ENCODE peak calls at places on chromosomes 12 and 14, in four cellular contexts. Z, E, M and H are unnamed samples.

GRCh38 chr12:25959069-25959961 is 833 bp downstream of the RASSF8 start:
- DNase-seq in Z (peak; percentile 81), E (peak; percentile 85), M (peak; percentile 92), H (peak; percentile 91)

GRCh38 chr14:82067221-82067620 is 533.6 kb upstream of the SEL1L start:
- DNase-seq in Z (no peak), E (no peak), M (no peak), H (no peak)

GRCh38 chr14:59254911-59255545 is 66.6 kb downstream of the DAAM1 start:
- DNase-seq in Z (peak; percentile 15), E (no peak), M (peak; percentile 66), H (peak; percentile 50)

GRCh38 chr12:67091678-67092077 is 177.5 kb upstream of the CAND1 start:
- DNase-seq in Z (no peak), E (no peak), M (no peak), H (no peak)

GRCh38 chr12:82833461-82833860 is 146.8 kb downstream of the TMTC2 start:
- DNase-seq in Z (no peak), E (no peak), M (no peak), H (peak; percentile 21)

GRCh38 chr12:102503056-102503681 is 22.8 kb upstream of the IGF1 start:
- DNase-seq in Z (no peak), E (no peak), M (no peak), H (no peak)

GRCh38 chr14:55582741-55583140 is 2.7 kb downstream of the KTN1 start:
- DNase-seq in Z (no peak), E (no peak), M (no peak), H (no peak)

GRCh38 chr14:101546706-101547105 is 14.6 kb upstream of the DIO3 start:
- DNase-seq in Z (no peak), E (no peak), M (no peak), H (no peak)

GRCh38 chr14:99327458-99328250 is 55.7 kb upstream of the BCL11B start:
- DNase-seq in Z (no peak), E (no peak), M (no peak), H (no peak)

GRCh38 chr12:30827406-30828055 is 72.8 kb upstream of the CAPRIN2 start:
- DNase-seq in Z (no peak), E (no peak), M (no peak), H (no peak)

GRCh38 chr12:15146585-15146984 is 74.6 kb downstream of the RERG start:
- DNase-seq in Z (no peak), E (no peak), M (peak; percentile 17), H (no peak)

GRCh38 chr14:101980700-101981099 is 16.3 kb downstream of the DYNC1H1 start:
- DNase-seq in Z (peak; percentile 95), E (peak; percentile 99), M (peak; percentile 99), H (peak; percentile 99)

GRCh38 chr12:87200289-87200979 is 828.8 kb downstream of the C12orf50 start:
- DNase-seq in Z (no peak), E (no peak), M (no peak), H (no peak)

GRCh38 chr12:124762791-124763593 is 100.7 kb downstream of the SCARB1 start:
- DNase-seq in Z (no peak), E (no peak), M (no peak), H (no peak)

GRCh38 chr12:75784591-75784990 is 247.0 kb downstream of the PHLDA1 start:
- DNase-seq in Z (no peak), E (peak; percentile 1), M (no peak), H (no peak)

GRCh38 chr12:131559517-131560516 is 151.1 kb upstream of the SFSWAP start:
- DNase-seq in Z (no peak), E (no peak), M (no peak), H (no peak)

GRCh38 chr14:92603309-92604257 is 90.0 kb downstream of the RIN3 start:
- DNase-seq in Z (no peak), E (peak; percentile 62), M (peak; percentile 92), H (peak; percentile 71)
- TF ChIP-seq CTCF in Z (no peak), E (peak; percentile 50), M (peak; percentile 37), H (no peak)

GRCh38 chr14:68788275-68789001 is 4.4 kb downstream of the ZFP36L1 start:
- DNase-seq in Z (no peak), E (no peak), M (no peak), H (no peak)
- TF ChIP-seq CTCF in Z (no peak), E (no peak), M (no peak), H (no peak)

GRCh38 chr12:122948605-122949004 is 17.7 kb downstream of the ABCB9 start:
- DNase-seq in Z (no peak), E (no peak), M (no peak), H (no peak)

GRCh38 chr12:122947352-122947792 is 18.9 kb downstream of the ABCB9 start:
- DNase-seq in Z (no peak), E (no peak), M (no peak), H (no peak)

GRCh38 chr12:122945047-122945592 is 21.1 kb downstream of the ABCB9 start:
- DNase-seq in Z (no peak), E (no peak), M (peak; percentile 6), H (no peak)

GRCh38 chr12:122944588-122944987 is 21.7 kb downstream of the ABCB9 start:
- DNase-seq in Z (no peak), E (peak; percentile 5), M (peak; percentile 8), H (peak; percentile 49)

DNA sequence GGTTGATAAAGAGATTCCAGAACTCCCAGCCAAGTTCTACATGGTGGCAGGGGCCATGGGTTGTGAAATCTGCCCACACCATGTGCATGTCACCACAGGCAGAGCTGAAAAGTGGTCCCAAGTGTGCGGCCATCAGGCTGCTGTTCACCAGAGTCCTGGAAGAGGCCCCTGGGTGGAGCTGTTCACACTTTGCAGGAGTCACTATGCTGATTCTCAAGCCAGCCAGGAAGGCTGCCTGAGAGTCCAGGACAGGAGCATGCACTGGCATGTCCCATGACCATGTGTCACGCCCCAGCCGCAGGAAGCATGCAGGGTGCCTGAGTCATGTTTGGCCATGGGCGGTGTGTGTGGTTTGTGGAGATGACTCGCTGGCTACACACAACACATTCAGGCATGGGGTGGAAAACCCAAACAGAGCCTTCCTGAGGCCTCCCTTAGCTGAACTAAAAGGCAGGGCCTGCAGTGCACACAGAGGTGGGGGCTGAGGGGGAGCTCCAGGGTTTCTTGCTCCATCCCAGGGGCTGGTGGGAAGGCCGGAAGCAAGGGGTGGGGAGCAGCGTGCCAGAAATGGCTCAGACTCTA is 19.5 kb downstream of the ABCB9 start:
- DNase-seq in Z (peak; percentile 95), E (peak; percentile 100), M (peak; percentile 99), H (peak; percentile 100)
- TF ChIP-seq CTCF in Z (peak; percentile 47), E (peak; percentile 74), M (peak; percentile 63), H (peak; percentile 48)

GRCh38 chr14:36021926-36022325 is 154.6 kb downstream of the PTCSC3 start:
- DNase-seq in Z (no peak), E (no peak), M (no peak), H (no peak)
- TF ChIP-seq CTCF in Z (no peak), E (no peak), M (no peak), H (no peak)

GRCh38 chr12:93243689-93244513 is 133.8 kb upstream of the NUDT4 start:
- DNase-seq in Z (no peak), E (peak; percentile 50), M (peak; percentile 95), H (peak; percentile 82)
- TF ChIP-seq CTCF in Z (no peak), E (no peak), M (no peak), H (no peak)

GRCh38 chr14:74792249-74793039 is 29.3 kb downstream of the YLPM1 start:
- DNase-seq in Z (no peak), E (no peak), M (peak; percentile 44), H (peak; percentile 15)

GRCh38 chr14:74794947-74795346 is 31.8 kb downstream of the YLPM1 start:
- DNase-seq in Z (no peak), E (no peak), M (no peak), H (no peak)

GRCh38 chr14:74793506-74794155 is 30.5 kb downstream of the YLPM1 start:
- DNase-seq in Z (no peak), E (peak; percentile 11), M (peak; percentile 36), H (peak; percentile 36)
- TF ChIP-seq CTCF in Z (peak; percentile 37), E (peak; percentile 72), M (peak; percentile 63), H (peak; percentile 51)

DNA sequence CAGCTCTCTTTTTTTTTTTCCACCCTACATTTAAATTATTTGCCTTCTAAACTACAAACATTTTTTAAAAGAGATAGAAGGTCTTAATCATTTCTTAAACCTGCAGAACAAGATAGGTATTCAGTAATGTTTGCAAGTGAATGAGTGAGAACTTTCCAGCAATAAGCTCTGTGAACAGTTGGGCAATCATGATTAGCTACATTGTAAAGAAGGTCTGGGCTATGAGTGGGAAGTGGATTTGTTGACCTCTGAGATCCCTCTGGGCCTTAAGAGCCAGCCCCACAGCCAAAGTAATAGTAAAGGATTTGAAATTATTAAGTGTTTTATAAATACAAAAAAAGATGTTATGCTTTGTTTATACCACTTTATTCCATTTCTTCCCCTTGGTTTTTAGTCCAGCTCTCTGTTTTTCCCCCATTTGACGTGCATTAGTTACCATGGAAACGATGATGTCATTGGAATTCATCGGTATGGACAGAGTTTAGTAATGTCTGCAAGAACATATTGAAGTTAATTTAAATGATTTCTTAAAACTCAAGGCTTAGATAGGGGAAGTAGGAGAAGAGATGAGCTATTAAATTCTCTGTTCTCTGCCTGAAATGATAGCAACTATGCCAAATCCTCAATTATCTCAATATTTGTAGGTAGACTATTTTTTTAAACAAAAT is 247.7 kb upstream of the ARHGAP5 start:
- DNase-seq in Z (no peak), E (peak; percentile 71), M (peak; percentile 92), H (peak; percentile 84)
- TF ChIP-seq CTCF in Z (no peak), E (no peak), M (no peak), H (no peak)

DNA sequence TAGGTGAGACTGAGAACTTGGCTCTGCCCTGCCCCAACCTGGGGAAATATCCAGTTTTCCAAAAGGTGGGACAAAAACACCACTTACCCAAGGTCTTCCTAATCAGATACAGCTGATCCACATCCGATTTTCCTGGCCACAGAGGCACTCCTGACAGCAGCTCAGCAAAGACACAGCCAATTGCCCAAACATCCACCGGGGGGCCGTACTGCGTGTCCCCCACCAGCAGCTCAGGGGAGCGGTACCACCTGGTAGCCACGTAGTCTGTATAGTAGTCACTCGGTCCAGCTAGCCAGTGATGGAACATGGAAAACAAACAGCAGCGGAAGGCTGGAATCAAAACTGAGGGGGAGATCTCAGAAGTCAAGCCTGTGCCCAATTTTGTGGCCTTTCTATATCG is 28.8 kb downstream of the DMAC2L start:
- DNase-seq in Z (no peak), E (no peak), M (no peak), H (no peak)
- TF ChIP-seq CTCF in Z (no peak), E (peak; percentile 53), M (peak; percentile 40), H (no peak)

GRCh38 chr14:61561144-61561543 is 134.2 kb upstream of the HIF1A start:
- DNase-seq in Z (no peak), E (peak; percentile 54), M (peak; percentile 76), H (peak; percentile 76)
- TF ChIP-seq CTCF in Z (peak; percentile 36), E (peak; percentile 52), M (peak; percentile 45), H (peak; percentile 43)

GRCh38 chr14:35742448-35742847 is 66.6 kb downstream of the RALGAPA1 start:
- DNase-seq in Z (no peak), E (no peak), M (no peak), H (no peak)
- TF ChIP-seq CTCF in Z (no peak), E (no peak), M (no peak), H (no peak)